ENCODE peak calls at places on chromosomes 5 and 9, in seven cellular contexts. Y is NCI-H1092, N is SJSA1, B is Ammon's horn, R is GM23338, T is ACHN, M is hepatic stellate cell. S is an unnamed sample.

GRCh38 chr9:80556631-80557030 is 984.9 kb downstream of the TLE4 start:
- DNase-seq in R (no peak), Y (no peak), M (no peak), B (no peak), T (no peak), N (no peak), S (no peak)

GRCh38 chr5:33701251-33701650 is 190.5 kb downstream of the ADAMTS12 start:
- DNase-seq in T (no peak), B (no peak), Y (no peak), M (peak; percentile 29), R (no peak), N (no peak), S (no peak)

GRCh38 chr5:149227168-149227826 is 44.4 kb upstream of the AFAP1L1 start:
- DNase-seq in N (peak; percentile 58), Y (no peak), M (peak; percentile 53), B (no peak), R (no peak), T (peak; percentile 12), S (peak; percentile 23)

GRCh38 chr5:112646139-112646941 is 91.3 kb upstream of the APC start:
- DNase-seq in R (no peak), M (no peak), Y (no peak), N (no peak), T (no peak), B (no peak), S (no peak)

GRCh38 chr5:54470677-54471076 is 15.2 kb downstream of the HSPB3 start:
- DNase-seq in T (no peak), B (no peak), Y (no peak), R (no peak), N (no peak), M (peak; percentile 57), S (no peak)

GRCh38 chr9:111662851-111663823 is 1.7 kb downstream of the GNG10 start:
- DNase-seq in B (no peak), M (no peak), T (no peak), R (peak; percentile 80), N (no peak), Y (no peak), S (no peak)

GRCh38 chr9:109889456-109889855 is 109.5 kb downstream of the PALM2AKAP2 start:
- DNase-seq in R (no peak), N (no peak), T (no peak), Y (no peak), M (no peak), B (no peak), S (no peak)

GRCh38 chr5:147558826-147559225 is 49.0 kb upstream of the DPYSL3 start:
- DNase-seq in B (peak; percentile 20), T (peak; percentile 54), M (peak; percentile 49), N (peak; percentile 88), Y (peak; percentile 12), R (peak; percentile 84), S (peak; percentile 84)

GRCh38 chr9:137619240-137620090 is 660 bp downstream of the EHMT1 start:
- DNase-seq in T (peak; percentile 55), M (peak; percentile 76), R (peak; percentile 51), Y (no peak), B (no peak), N (no peak), S (peak; percentile 27)

GRCh38 chr9:27204578-27204977 is 92.4 kb downstream of the EQTN start:
- DNase-seq in M (no peak), N (no peak), R (no peak), Y (no peak), B (no peak), T (no peak), S (no peak)

GRCh38 chr5:134051305-134051704 is 46.5 kb upstream of the VDAC1 start:
- DNase-seq in T (no peak), Y (no peak), B (no peak), M (no peak), N (no peak), R (no peak), S (no peak)

GRCh38 chr5:149367249-149367971 is 9.6 kb downstream of the PCYOX1L start:
- DNase-seq in R (peak; percentile 96), B (peak; percentile 73), N (peak; percentile 91), M (peak; percentile 93), T (peak; percentile 76), Y (peak; percentile 13), S (peak; percentile 87)

GRCh38 chr5:11504794-11505193 is 399.5 kb downstream of the CTNND2 start:
- DNase-seq in B (no peak), M (no peak), T (no peak), R (no peak), N (no peak), Y (no peak), S (peak; percentile 2)

GRCh38 chr9:72362118-72362531 is 2.9 kb downstream of the ZFAND5 start:
- DNase-seq in Y (no peak), R (no peak), N (no peak), M (no peak), B (no peak), T (peak; percentile 30), S (no peak)

GRCh38 chr9:7117676-7118561 is 360.1 kb downstream of the KDM4C start:
- DNase-seq in Y (peak; percentile 19), M (no peak), R (no peak), B (no peak), T (no peak), N (no peak), S (no peak)

GRCh38 chr9:89149726-89150125 is 28.9 kb downstream of the SHC3 start:
- DNase-seq in Y (no peak), M (no peak), N (no peak), T (peak; percentile 75), R (no peak), B (peak; percentile 40), S (no peak)

GRCh38 chr5:6659941-6660684 is 26.9 kb downstream of the SRD5A1 start:
- DNase-seq in M (no peak), T (no peak), N (no peak), B (no peak), R (no peak), Y (no peak), S (no peak)

GRCh38 chr5:173572431-173573125 is 43.9 kb downstream of the BOD1 start:
- DNase-seq in M (no peak), Y (no peak), T (no peak), R (no peak), N (no peak), B (no peak), S (no peak)

GRCh38 chr9:13707635-13708410 is 428.3 kb upstream of the MPDZ start:
- DNase-seq in T (no peak), R (no peak), Y (no peak), N (no peak), B (no peak), M (no peak), S (no peak)

GRCh38 chr5:137186759-137187461 is 312.2 kb downstream of the SPOCK1 start:
- DNase-seq in N (peak; percentile 76), R (no peak), B (no peak), T (no peak), Y (no peak), M (peak; percentile 75), S (no peak)

S was measured in NCI-H82.